ENCODE peak calls at places on chromosomes 2 and 18, in six cellular contexts. W is NAMALWA; L is stimulated activated CD8-positive, alpha-beta memory T cell treated with anti-CD3 and anti-CD28 coated beads, Interleukin-4, amount 100 ng/mL, for 1 hour; M is activated naive CD4-positive, alpha-beta T cell; E is aorta; S is occipital lobe. I is an unnamed sample.

GRCh38 chr2:139031722-139032121 is 251.5 kb upstream of the NXPH2 start:
- DNase-seq in L (no peak), W (peak; percentile 36), E (no peak), S (no peak), M (no peak), I (peak; percentile 34)

GRCh38 chr2:239579524-239580198 is 178.8 kb upstream of the HDAC4 start:
- DNase-seq in L (no peak), S (no peak), M (no peak), E (peak; percentile 43), W (no peak), I (no peak)

GRCh38 chr2:174344716-174345472 is 10.1 kb downstream of the SP9 start:
- DNase-seq in S (no peak), L (no peak), W (peak; percentile 78), E (no peak), M (no peak), I (peak; percentile 75)

GRCh38 chr2:120134263-120134662 is 88.9 kb downstream of the TMEM185B start:
- DNase-seq in M (no peak), L (no peak), W (no peak), E (peak; percentile 20), S (no peak), I (peak; percentile 39)

GRCh38 chr2:236512902-236513433 is 56.7 kb upstream of the ACKR3 start:
- DNase-seq in S (no peak), M (peak; percentile 22), W (peak; percentile 70), E (peak; percentile 85), L (peak; percentile 43), I (peak; percentile 72)

GRCh38 chr2:96391153-96391827 is 55.7 kb downstream of the NCAPH start:
- DNase-seq in W (no peak), S (no peak), E (peak; percentile 26), L (no peak), M (no peak), I (no peak)

GRCh38 chr2:42848726-42849290 is 56.4 kb upstream of the HAAO start:
- DNase-seq in E (no peak), M (no peak), S (no peak), W (no peak), L (no peak), I (no peak)

GRCh38 chr2:58283931-58284330 is 42.8 kb upstream of the FANCL start:
- DNase-seq in S (no peak), W (no peak), M (no peak), L (no peak), E (no peak), I (no peak)

GRCh38 chr2:71471276-71471675 is 17.9 kb downstream of the DYSF start:
- DNase-seq in E (peak; percentile 3), W (no peak), L (no peak), S (no peak), M (no peak), I (no peak)

GRCh38 chr2:134739879-134740301 is 21.1 kb upstream of the TMEM163 start:
- DNase-seq in S (no peak), M (no peak), E (no peak), W (peak; percentile 88), L (no peak), I (no peak)

GRCh38 chr18:73511751-73512525 is 635.7 kb downstream of the FBXO15 start:
- DNase-seq in M (no peak), E (no peak), S (no peak), W (no peak), L (no peak), I (no peak)

GRCh38 chr2:42009657-42010580 is 37.9 kb upstream of the PKDCC start:
- DNase-seq in M (no peak), W (no peak), S (no peak), L (no peak), E (no peak), I (no peak)

GRCh38 chr2:217807753-217808152 is 195.0 kb downstream of the TNS1 start:
- DNase-seq in W (no peak), L (no peak), E (no peak), M (no peak), S (no peak), I (no peak)

GRCh38 chr2:158724803-158725271 is 70.3 kb upstream of the DAPL1 start:
- DNase-seq in M (no peak), S (no peak), W (no peak), E (no peak), L (no peak), I (no peak)

GRCh38 chr2:226995625-226996041 is 159.8 kb downstream of the RHBDD1 start:
- DNase-seq in E (peak; percentile 79), L (no peak), M (no peak), W (no peak), S (no peak), I (no peak)

GRCh38 chr2:223967981-223968380 is 10.7 kb downstream of the MRPL44 start:
- DNase-seq in L (no peak), E (no peak), S (no peak), M (no peak), W (no peak), I (no peak)

GRCh38 chr2:106143495-106144215 is 50.4 kb downstream of the UXS1 start:
- DNase-seq in E (no peak), W (no peak), M (no peak), L (no peak), S (no peak), I (peak; percentile 57)

GRCh38 chr2:156405586-156405985 is 30.6 kb upstream of the GPD2 start:
- DNase-seq in L (no peak), M (no peak), W (no peak), S (no peak), E (no peak), I (peak; percentile 14)

GRCh38 chr18:67358947-67359346 is 157.6 kb downstream of the DSEL start:
- DNase-seq in L (no peak), S (no peak), M (no peak), E (peak; percentile 56), W (no peak), I (no peak)

GRCh38 chr2:44358498-44358897 is 2.8 kb downstream of the PREPL start:
- DNase-seq in E (no peak), L (peak; percentile 19), S (no peak), W (peak; percentile 19), M (no peak), I (no peak)

GRCh38 chr2:100008960-100009359 is 133.4 kb downstream of the AFF3 start:
- DNase-seq in E (no peak), W (no peak), L (no peak), M (no peak), S (no peak), I (no peak)

GRCh38 chr2:197969391-197969893 is 165.0 kb downstream of the PLCL1 start:
- DNase-seq in E (no peak), M (no peak), W (no peak), S (no peak), L (no peak), I (no peak)